ENCODE peak calls at places on chromosomes 6 and 20, in ten cellular contexts. Q is uterus, H is tibial artery, L is Panc1, O is dorsolateral prefrontal cortex, F is ovary, P is upper lobe of left lung, E is lung, M is breast epithelium, J is esophagus muscularis mucosa. A is an unnamed sample.
A peak's percentile ranks its signal among the peaks of the same experiment; 100 is the strongest.

GRCh38 chr6:44127186-44128019 is at the start of the genes MRPL14 and TMEM63B:
- DNase-seq in O (peak; percentile 86), F (peak; percentile 92), Q (peak; percentile 80), M (peak; percentile 75), E (peak; percentile 86), J (peak; percentile 93), P (peak; percentile 87), H (peak; percentile 93), L (no peak), A (no peak)

GRCh38 chr6:156061958-156062661 is 606.5 kb upstream of the NOX3 start:
- DNase-seq in E (no peak), J (peak; percentile 86), P (no peak), O (no peak), Q (peak; percentile 35), F (peak; percentile 44), M (no peak), L (no peak), H (no peak), A (no peak)

GRCh38 chr6:169945117-169945516 is 193.7 kb downstream of the ERMARD start:
- DNase-seq in J (peak; percentile 47), P (no peak), F (no peak), L (no peak), E (no peak), M (no peak), H (no peak), O (no peak), Q (no peak), A (no peak)

GRCh38 chr6:135667694-135668455 is 170.3 kb upstream of the AHI1 start:
- DNase-seq in P (peak; percentile 36), O (no peak), F (peak; percentile 37), J (no peak), Q (peak; percentile 48), L (no peak), H (no peak), M (no peak), E (no peak), A (peak; percentile 32)

GRCh38 chr20:63058696-63059335 is 52.1 kb upstream of the BHLHE23 start:
- DNase-seq in P (peak; percentile 15), F (no peak), O (peak; percentile 35), Q (no peak), M (no peak), E (no peak), L (no peak), H (peak; percentile 54), J (no peak), A (no peak)

GRCh38 chr6:135722679-135723078 is 128.8 kb upstream of the PDE7B start:
- DNase-seq in J (no peak), H (no peak), O (no peak), P (no peak), F (no peak), E (no peak), Q (no peak), M (no peak), L (no peak), A (peak; percentile 65)

GRCh38 chr6:125846292-125847024 is 55.7 kb downstream of the NCOA7 start:
- DNase-seq in H (no peak), M (no peak), J (no peak), Q (no peak), L (no peak), O (no peak), E (no peak), F (no peak), P (no peak), A (no peak)

GRCh38 chr6:156060013-156060412 is 604.4 kb upstream of the NOX3 start:
- DNase-seq in P (no peak), E (no peak), Q (no peak), H (no peak), J (peak; percentile 90), F (no peak), L (no peak), O (no peak), M (no peak), A (no peak)

GRCh38 chr6:109059591-109060021 is 35.0 kb downstream of the SESN1 start:
- DNase-seq in H (no peak), L (no peak), M (no peak), O (no peak), Q (no peak), F (no peak), J (no peak), E (no peak), P (no peak), A (no peak)

GRCh38 chr20:36306557-36307411 is 645 bp downstream of the DLGAP4 start:
- DNase-seq in P (no peak), F (no peak), Q (no peak), L (no peak), O (no peak), E (no peak), H (no peak), J (no peak), M (no peak), A (no peak)

GRCh38 chr6:125445054-125445453 is 143.3 kb upstream of the HDDC2 start:
- DNase-seq in M (no peak), P (no peak), O (no peak), J (no peak), Q (no peak), L (no peak), E (no peak), H (peak; percentile 86), F (no peak), A (no peak)

GRCh38 chr6:148509789-148510581 is 167.3 kb downstream of the SASH1 start:
- DNase-seq in Q (peak; percentile 56), P (peak; percentile 60), O (no peak), L (no peak), H (peak; percentile 92), F (no peak), M (no peak), E (no peak), J (no peak), A (peak; percentile 96)

GRCh38 chr6:121682666-121683065 is 247.2 kb downstream of the GJA1 start:
- DNase-seq in L (no peak), E (no peak), F (no peak), M (no peak), J (no peak), Q (no peak), P (no peak), O (no peak), H (no peak), A (no peak)

GRCh38 chr20:22700387-22700786 is 116.0 kb upstream of the FOXA2 start:
- DNase-seq in H (peak; percentile 80), O (no peak), F (no peak), Q (no peak), M (peak; percentile 24), E (no peak), J (no peak), P (no peak), L (no peak), A (no peak)

GRCh38 chr6:85483041-85483700 is 33.3 kb downstream of the NT5E start:
- DNase-seq in H (peak; percentile 85), M (peak; percentile 64), L (no peak), E (peak; percentile 83), Q (peak; percentile 80), F (peak; percentile 90), J (peak; percentile 97), P (peak; percentile 75), O (peak; percentile 83), A (no peak)
- TF ChIP-seq CTCF in H (peak; percentile 98), M (peak; percentile 91), L (peak; percentile 98), E (peak; percentile 97), Q (peak; percentile 100), F (peak; percentile 98), J (no peak), P (peak; percentile 97), O (peak; percentile 99), A (peak; percentile 99)

GRCh38 chr20:58515240-58516212 is at the start of gene APCDD1L:
- DNase-seq in J (no peak), M (no peak), P (no peak), F (no peak), E (no peak), O (no peak), L (no peak), Q (peak; percentile 24), H (no peak), A (no peak)
- H3K4me3 ChIP-seq in J (peak within 1 kb of the TSS; percentile 48), M (peak within 1 kb of the TSS; percentile 61), P (no peak within 1 kb of the TSS), F (no peak within 1 kb of the TSS), E (no peak within 1 kb of the TSS), O (no peak within 1 kb of the TSS), L (peak within 1 kb of the TSS; percentile 26), Q (peak within 1 kb of the TSS; percentile 18), H (peak within 1 kb of the TSS; percentile 48), A (peak within 1 kb of the TSS; percentile 54)

GRCh38 chr6:7535498-7535897 is 6.0 kb upstream of the DSP start:
- DNase-seq in F (no peak), O (no peak), Q (no peak), P (no peak), M (no peak), E (no peak), H (no peak), J (no peak), L (no peak), A (peak; percentile 41)

GRCh38 chr6:7540595-7540994 is 876 bp upstream of the DSP start:
- DNase-seq in Q (no peak), E (peak; percentile 55), F (no peak), J (peak; percentile 89), H (no peak), L (no peak), O (no peak), M (peak; percentile 37), P (peak; percentile 70), A (no peak)

GRCh38 chr6:7537560-7538174 is 3.8 kb upstream of the DSP start:
- DNase-seq in M (no peak), E (no peak), J (no peak), F (no peak), H (no peak), O (no peak), P (no peak), L (no peak), Q (no peak), A (no peak)

GRCh38 chr6:7541175-7542064 is at the start of gene DSP:
- DNase-seq in L (no peak), O (no peak), F (peak; percentile 18), H (no peak), P (peak; percentile 78), Q (no peak), M (peak; percentile 75), J (peak; percentile 75), E (peak; percentile 63), A (no peak)

GRCh38 chr6:7538484-7538883 is 3.0 kb upstream of the DSP start:
- DNase-seq in M (no peak), L (no peak), E (no peak), H (no peak), O (no peak), F (no peak), J (no peak), Q (no peak), P (no peak), A (no peak)
- H3K27me3 ChIP-seq in M (peaks cover 4% of the 10 kb centered on the region), L (peaks cover 18% of the 10 kb centered on the region), E (peaks cover 8% of the 10 kb centered on the region), H (peaks cover 56% of the 10 kb centered on the region), O (peaks cover 53% of the 10 kb centered on the region), F (no peaks in the 10 kb centered on the region), J (peaks cover 7% of the 10 kb centered on the region), Q (peaks cover 17% of the 10 kb centered on the region), P (no peaks in the 10 kb centered on the region), A (no peaks in the 10 kb centered on the region)

GRCh38 chr6:42510795-42511194 is 53.0 kb upstream of the UBR2 start:
- DNase-seq in F (no peak), O (no peak), Q (no peak), M (no peak), L (no peak), P (no peak), J (no peak), E (no peak), H (no peak), A (no peak)
- TF ChIP-seq CTCF in F (no peak), O (no peak), Q (no peak), M (no peak), L (peak; percentile 28), P (no peak), J (no peak), E (no peak), H (no peak), A (no peak)

A was measured in BJ.